ENCODE peak calls at places on chromosome 21, in nine cellular contexts. P is CD8-positive, alpha-beta memory T cell; Z is natural killer cell; L is GM13976; K is AG04449; H is ELF-1; B is EL; F is AG04450; G is T-helper 17 cell. E is an unnamed sample.

GRCh38 chr21:44927587-44928461 is 7.1 kb upstream of the ITGB2 start:
- DNase-seq in K (no peak), P (peak), B (peak), L (peak), H (peak), F (no peak), G (peak), Z (peak), E (peak)

GRCh38 chr21:32578107-32578691 is 7.1 kb downstream of the TCP10L start:
- DNase-seq in L (no peak), G (peak), B (peak), P (peak), H (peak), F (no peak), K (no peak), Z (no peak), E (no peak)

GRCh38 chr21:26845066-26845749 is at the start of gene ADAMTS1:
- DNase-seq in G (no peak), K (no peak), Z (peak), F (peak), P (no peak), B (peak), H (peak), L (peak), E (peak)

GRCh38 chr21:45439901-45440461 is 35.0 kb downstream of the COL18A1 start:
- DNase-seq in Z (no peak), L (no peak), B (no peak), F (no peak), P (no peak), K (no peak), G (no peak), H (no peak), E (no peak)

GRCh38 chr21:45529785-45530422 is 12.3 kb downstream of the SLC19A1 start:
- DNase-seq in P (no peak), Z (no peak), H (no peak), K (no peak), F (no peak), B (no peak), G (peak), L (no peak), E (no peak)

GRCh38 chr21:40516336-40516735 is 330.6 kb downstream of the DSCAM start:
- DNase-seq in F (no peak), G (no peak), H (peak), P (no peak), K (no peak), B (no peak), Z (no peak), L (no peak), E (no peak)

GRCh38 chr21:27076035-27076434 is 109.1 kb upstream of the ADAMTS5 start:
- DNase-seq in B (peak), G (no peak), K (no peak), Z (no peak), L (no peak), H (no peak), P (no peak), F (no peak), E (no peak)

GRCh38 chr21:45050786-45051489 is 23.4 kb upstream of the ADARB1 start:
- DNase-seq in H (no peak), P (no peak), L (no peak), K (peak), B (peak), Z (no peak), F (peak), G (no peak), E (no peak)

GRCh38 chr21:33419538-33420123 is 16.4 kb downstream of the IFNGR2 start:
- DNase-seq in L (no peak), H (no peak), Z (no peak), P (no peak), B (peak), F (no peak), G (no peak), K (no peak), E (no peak)

GRCh38 chr21:41164981-41165650 is 2.8 kb upstream of the BACE2 start:
- DNase-seq in G (no peak), K (no peak), F (no peak), L (no peak), P (no peak), Z (no peak), H (no peak), B (peak), E (no peak)

GRCh38 chr21:41943468-41944250 is 10.2 kb downstream of the C2CD2 start:
- DNase-seq in K (no peak), B (no peak), F (no peak), L (no peak), H (no peak), Z (no peak), P (no peak), G (no peak), E (no peak)

GRCh38 chr21:35038772-35039145 is 10.3 kb downstream of the RUNX1 start:
- DNase-seq in P (no peak), L (no peak), G (no peak), Z (no peak), K (no peak), B (no peak), F (no peak), H (no peak), E (no peak)

GRCh38 chr21:33058468-33059318 is 11.2 kb upstream of the OLIG1 start:
- DNase-seq in H (no peak), Z (no peak), K (no peak), B (no peak), G (no peak), P (no peak), L (no peak), F (no peak), E (no peak)

GRCh38 chr21:39181205-39181818 is 1.9 kb downstream of the PSMG1 start:
- DNase-seq in B (no peak), F (no peak), P (no peak), G (no peak), L (no peak), K (no peak), Z (no peak), H (no peak), E (no peak)

GRCh38 chr21:29557200-29557599 is 258.5 kb downstream of the BACH1 start:
- DNase-seq in H (no peak), B (no peak), L (no peak), F (no peak), K (peak), Z (no peak), P (no peak), G (no peak), E (peak)

GRCh38 chr21:35602811-35603210 is 457.5 kb downstream of the SETD4 start:
- DNase-seq in P (no peak), Z (no peak), H (peak), B (no peak), K (no peak), L (no peak), F (no peak), G (no peak), E (no peak)

GRCh38 chr21:26194811-26195251 is 24.3 kb upstream of the APP start:
- DNase-seq in H (no peak), Z (no peak), G (no peak), F (no peak), L (no peak), B (peak), P (no peak), K (no peak), E (no peak)

GRCh38 chr21:35375115-35375514 is 326.0 kb upstream of the RUNX1 start:
- DNase-seq in L (no peak), P (no peak), Z (no peak), H (no peak), G (no peak), B (peak), K (peak), F (peak), E (no peak)

GRCh38 chr21:34180406-34180805 is 107.0 kb downstream of the MRPS6 start:
- DNase-seq in B (no peak), F (no peak), L (no peak), K (no peak), Z (no peak), G (no peak), H (no peak), P (no peak), E (no peak)

GRCh38 chr21:45419162-45419561 is 14.2 kb downstream of the COL18A1 start:
- DNase-seq in K (no peak), L (no peak), G (peak), F (no peak), Z (no peak), H (no peak), B (no peak), P (no peak), E (no peak)

GRCh38 chr21:44407493-44407892 is 47.8 kb upstream of the LRRC3 start:
- DNase-seq in L (peak), G (no peak), F (no peak), K (no peak), H (no peak), Z (no peak), B (no peak), P (peak), E (peak)

GRCh38 chr21:38075833-38076567 is 159.7 kb upstream of the KCNJ6 start:
- DNase-seq in Z (no peak), F (no peak), P (no peak), L (no peak), B (peak), H (no peak), G (no peak), K (no peak), E (no peak)

GRCh38 chr21:41370840-41371697 is 9.2 kb downstream of the MX2 start:
- DNase-seq in F (no peak), H (no peak), P (no peak), G (no peak), B (peak), Z (no peak), K (no peak), L (no peak), E (no peak)

GRCh38 chr21:25908495-25908894 is 173.7 kb downstream of the GABPA start:
- DNase-seq in G (no peak), F (no peak), K (no peak), H (no peak), P (no peak), L (no peak), Z (no peak), B (no peak), E (no peak)

GRCh38 chr21:45001134-45002095 is 61.6 kb downstream of the SLX9 start:
- DNase-seq in F (peak), K (no peak), L (no peak), G (peak), P (no peak), B (peak), H (no peak), Z (no peak), E (no peak)

GRCh38 chr21:44952116-44952928 is 12.5 kb downstream of the SLX9 start:
- DNase-seq in K (no peak), G (no peak), L (no peak), H (no peak), B (no peak), F (no peak), Z (no peak), P (no peak), E (no peak)

GRCh38 chr21:44433791-44434567 is 21.3 kb upstream of the LRRC3 start:
- DNase-seq in H (no peak), Z (peak), K (no peak), P (no peak), L (no peak), B (no peak), F (no peak), G (no peak), E (no peak)

GRCh38 chr21:36926989-36927695 is 39.3 kb downstream of the HLCS start:
- DNase-seq in K (no peak), F (no peak), B (no peak), H (no peak), Z (no peak), L (no peak), P (no peak), G (no peak), E (no peak)

GRCh38 chr21:46368533-46369285 is 44.8 kb downstream of the PCNT start:
- DNase-seq in F (no peak), P (peak), K (no peak), B (no peak), Z (peak), H (no peak), G (no peak), L (peak), E (peak)

GRCh38 chr21:28587748-28588147 is 404.9 kb downstream of the LTN1 start:
- DNase-seq in H (no peak), B (peak), P (no peak), L (no peak), K (peak), G (no peak), Z (no peak), F (no peak), E (no peak)

GRCh38 chr21:36847189-36847588 is 119.3 kb downstream of the HLCS start:
- DNase-seq in H (no peak), K (peak), P (no peak), G (no peak), F (peak), L (no peak), B (peak), Z (no peak), E (no peak)

GRCh38 chr21:42509239-42509638 is 4.4 kb upstream of the SLC37A1 start:
- DNase-seq in L (no peak), Z (no peak), B (no peak), H (no peak), P (no peak), G (no peak), F (no peak), K (no peak), E (no peak)

GRCh38 chr21:33901421-33902288 is 13.9 kb downstream of the ATP5PO start:
- DNase-seq in B (peak), H (peak), K (no peak), F (no peak), P (no peak), Z (no peak), G (no peak), L (no peak), E (no peak)

GRCh38 chr21:41759214-41759840 is 7.5 kb downstream of the RIPK4 start:
- DNase-seq in Z (no peak), P (no peak), G (no peak), F (no peak), K (no peak), L (no peak), H (peak), B (peak), E (no peak)

GRCh38 chr21:35711661-35712060 is 348.7 kb downstream of the SETD4 start:
- DNase-seq in B (no peak), G (no peak), Z (no peak), H (no peak), F (no peak), P (no peak), K (no peak), L (no peak), E (no peak)

GRCh38 chr21:19275065-19275464 is 871.5 kb upstream of the TMPRSS15 start:
- DNase-seq in B (no peak), G (no peak), K (no peak), H (no peak), P (no peak), F (no peak), L (no peak), Z (no peak), E (no peak)

GRCh38 chr21:14526816-14527689 is 19.1 kb downstream of the SAMSN1 start:
- DNase-seq in P (no peak), H (no peak), F (no peak), L (no peak), G (no peak), K (no peak), B (no peak), Z (no peak), E (no peak)